ENCODE peak calls at places on chromosomes 3 and 15, in four cellular contexts. K is H1, O is IMR-90, M is mesendoderm. W is an unnamed sample.

GRCh38 chr3:72246685-72247084 is 461.7 kb upstream of the PROK2 start:
- DNase-seq in K (no peak), O (no peak), M (no peak), W (no peak)

GRCh38 chr3:184771748-184772147 is 40.2 kb upstream of the VPS8 start:
- DNase-seq in K (no peak), O (no peak), M (no peak), W (no peak)

GRCh38 chr3:44648564-44649229 is at the start of gene ZNF35:
- DNase-seq in K (peak), O (peak), M (peak), W (peak)

GRCh38 chr3:83877909-83878308 is 1080.9 kb upstream of the CADM2 start:
- DNase-seq in K (no peak), O (no peak), M (no peak), W (no peak)

GRCh38 chr3:89699771-89700170 is 592.4 kb downstream of the EPHA3 start:
- DNase-seq in K (no peak), O (no peak), M (no peak), W (no peak)

GRCh38 chr15:85407421-85408269 is 27.2 kb downstream of the AKAP13 start:
- DNase-seq in K (no peak), O (peak), M (no peak), W (no peak)

GRCh38 chr15:36903195-36903594 is 197.2 kb downstream of the MEIS2 start:
- DNase-seq in K (no peak), O (no peak), M (no peak), W (no peak)

GRCh38 chr3:41323455-41323854 is 124.2 kb downstream of the CTNNB1 start:
- DNase-seq in K (no peak), O (no peak), M (no peak), W (no peak)

GRCh38 chr15:85570331-85570730 is 189.9 kb downstream of the AKAP13 start:
- DNase-seq in K (no peak), O (no peak), M (no peak), W (no peak)

GRCh38 chr15:71785996-71786395 is 24.4 kb upstream of the NR2E3 start:
- DNase-seq in K (no peak), O (no peak), M (no peak), W (no peak)

GRCh38 chr3:32882603-32883025 is 64.8 kb downstream of the TRIM71 start:
- DNase-seq in K (no peak), O (no peak), M (no peak), W (no peak)

GRCh38 chr15:40044717-40045571 is 6.0 kb upstream of the SRP14 start:
- DNase-seq in K (peak), O (peak), M (peak), W (peak)
- H3K56ac ChIP-seq in K (no peak), O (peak), M (peak), W (no peak)

GRCh38 chr3:133167340-133168024 is 129.3 kb downstream of the TMEM108 start:
- DNase-seq in K (no peak), O (no peak), M (no peak), W (no peak)

GRCh38 chr3:133168025-133168401 is 129.8 kb downstream of the TMEM108 start:
- DNase-seq in K (no peak), O (no peak), M (no peak), W (no peak)

DNA sequence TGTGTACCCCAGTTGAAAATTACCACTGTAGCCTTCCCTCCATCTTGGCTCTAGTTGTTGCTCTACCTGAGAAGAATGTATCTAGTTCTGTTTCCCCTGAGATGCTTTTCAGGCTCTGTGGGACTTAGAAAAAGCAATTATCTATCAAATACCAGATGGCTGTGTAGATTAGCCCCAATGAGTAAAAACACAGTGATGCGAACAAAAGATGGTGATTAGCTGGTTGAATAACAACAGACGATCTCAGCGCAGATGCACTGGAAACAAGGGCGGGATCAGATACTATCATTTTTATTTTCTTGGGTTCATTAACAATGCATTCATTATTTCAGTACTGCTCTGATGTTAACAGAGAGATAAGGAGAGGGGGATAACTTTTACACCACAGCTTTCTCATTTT is 131.5 kb downstream of the TMEM108 start:
- DNase-seq in K (no peak), O (no peak), M (no peak), W (no peak)
- H3K56ac ChIP-seq in K (no peak), O (no peak), M (no peak), W (no peak)

GRCh38 chr15:75200391-75200764 is 1.3 kb upstream of the C15orf39 start:
- DNase-seq in K (peak), O (no peak), M (no peak), W (no peak)

GRCh38 chr15:75201609-75202250 is at the start of gene C15orf39:
- DNase-seq in K (peak), O (peak), M (peak), W (peak)

GRCh38 chr15:75202251-75203016 is 752 bp downstream of the C15orf39 start:
- DNase-seq in K (no peak), O (peak), M (peak), W (peak)

GRCh38 chr15:75199347-75199976 is 2.2 kb upstream of the C15orf39 start:
- DNase-seq in K (no peak), O (no peak), M (no peak), W (no peak)

DNA sequence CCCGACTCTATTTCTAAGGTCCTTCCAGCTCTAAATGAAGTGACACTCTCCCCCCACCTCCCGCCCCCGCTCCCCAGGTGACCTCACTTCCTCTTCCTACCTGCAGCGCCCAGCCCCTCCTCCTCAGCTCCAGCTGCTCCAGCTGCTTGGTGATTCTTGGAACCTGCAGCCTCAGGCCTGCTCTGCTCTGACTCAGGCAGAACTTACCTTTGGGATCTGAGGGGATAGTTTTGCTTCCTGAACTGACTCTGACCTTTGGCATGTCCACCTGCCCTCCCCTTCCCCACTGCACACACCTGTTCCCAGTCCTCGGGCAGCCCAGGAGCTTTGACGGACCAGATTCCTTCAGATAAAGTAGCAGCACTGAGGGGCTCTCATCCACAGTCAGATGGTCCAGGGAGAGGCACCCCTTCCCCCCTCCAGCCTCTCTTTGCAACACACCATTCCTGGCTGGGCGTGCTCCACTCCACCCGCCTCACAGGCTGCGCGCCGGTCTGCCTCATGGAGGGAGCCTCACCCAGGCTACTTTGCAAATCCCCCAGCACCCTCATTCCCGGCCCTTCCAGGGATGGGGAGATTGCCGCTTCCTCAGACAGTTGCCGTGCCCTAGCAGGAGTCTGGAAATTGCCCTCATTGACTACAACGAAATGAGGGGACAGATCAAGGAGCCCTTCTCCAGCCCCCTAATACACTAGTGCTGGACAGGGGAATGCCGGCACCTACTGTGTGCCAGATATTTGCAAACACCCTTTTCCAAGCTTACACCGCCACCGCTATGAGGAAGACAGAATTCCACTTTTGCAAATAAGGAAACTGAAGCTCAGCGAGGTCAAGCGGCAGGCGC is 695 bp upstream of the C15orf39 start:
- DNase-seq in K (peak), O (no peak), M (peak), W (peak)
- H3K56ac ChIP-seq in K (no peak), O (peak), M (peak), W (no peak)

DNA sequence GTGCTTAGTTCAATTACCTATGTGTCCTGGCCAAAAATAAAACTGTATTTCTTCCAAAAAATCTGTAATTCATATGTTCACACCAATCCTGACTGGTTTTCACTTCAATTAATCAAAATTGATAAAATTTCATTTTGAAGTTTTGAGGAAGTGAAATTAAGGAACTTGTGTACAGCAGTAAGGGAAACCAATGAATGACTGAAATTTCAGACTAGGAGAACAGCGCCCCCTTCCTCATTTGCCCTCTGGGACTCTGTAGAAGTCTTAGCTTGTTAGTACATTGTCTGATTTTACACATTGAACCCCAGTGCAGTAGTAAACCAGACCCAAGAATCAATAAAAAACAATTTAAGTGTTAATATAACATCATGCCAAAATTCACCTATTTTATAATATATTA is 495.3 kb upstream of the AGTR1 start:
- DNase-seq in K (no peak), O (no peak), M (peak), W (no peak)
- H3K56ac ChIP-seq in K (no peak), O (no peak), M (no peak), W (no peak)

GRCh38 chr3:43001556-43002121 is 22.5 kb downstream of the GASK1A start:
- DNase-seq in K (no peak), O (no peak), M (no peak), W (no peak)
- H3K56ac ChIP-seq in K (no peak), O (no peak), M (no peak), W (no peak)

GRCh38 chr3:102750322-102750721 is 315.5 kb downstream of the ZPLD1 start:
- DNase-seq in K (no peak), O (no peak), M (no peak), W (no peak)

GRCh38 chr3:102745881-102746280 is 311.1 kb downstream of the ZPLD1 start:
- DNase-seq in K (no peak), O (no peak), M (no peak), W (no peak)

GRCh38 chr3:102747611-102748010 is 312.8 kb downstream of the ZPLD1 start:
- DNase-seq in K (no peak), O (no peak), M (no peak), W (no peak)

GRCh38 chr3:102748646-102749045 is 313.8 kb downstream of the ZPLD1 start:
- DNase-seq in K (no peak), O (no peak), M (no peak), W (no peak)
- H3K56ac ChIP-seq in K (no peak), O (no peak), M (no peak), W (no peak)

GRCh38 chr3:177134166-177134565 is 63.1 kb downstream of the TBL1XR1 start:
- DNase-seq in K (no peak), O (no peak), M (no peak), W (no peak)
- H3K56ac ChIP-seq in K (no peak), O (no peak), M (no peak), W (no peak)

GRCh38 chr3:18704326-18704725 is 279.2 kb upstream of the SATB1 start:
- DNase-seq in K (no peak), O (no peak), M (no peak), W (no peak)
- H3K56ac ChIP-seq in K (no peak), O (no peak), M (no peak), W (no peak)

GRCh38 chr15:82063055-82063454 is 17.2 kb upstream of the MEX3B start:
- DNase-seq in K (no peak), O (no peak), M (peak), W (peak)
- H3K56ac ChIP-seq in K (no peak), O (no peak), M (peak), W (no peak)

GRCh38 chr15:69663982-69664381 is 211.4 kb downstream of the RPLP1 start:
- DNase-seq in K (no peak), O (no peak), M (no peak), W (no peak)
- H3K56ac ChIP-seq in K (no peak), O (no peak), M (no peak), W (no peak)

W was measured in H9.